ENCODE peak calls at places on chromosomes 6 and 20, in four cellular contexts. H is cardiac muscle cell; U is activated T-helper 1 cell treated with anti-CD3 and anti-CD28 coated beads, Interleukin-12 subunit alpha, Interleukin-12 subunit beta, Interleukin-2, Interleukin-4 antibody, amounts not matched to agents 30 ng/mL and 10 ng/mL and 1 ng/mL, durations not matched to agents 14 hours and 24 hours and 36 hours; W is ovary. A is an unnamed sample.

GRCh38 chr20:10626896-10627295 is 46.9 kb downstream of the JAG1 start:
- DNase-seq in H (no peak), W (no peak), U (no peak), A (no peak)

GRCh38 chr20:38870733-38871559 is 55.3 kb upstream of the FAM83D start:
- DNase-seq in H (no peak), U (no peak), W (no peak), A (no peak)

GRCh38 chr6:166758136-166758704 is 131.2 kb upstream of the RPS6KA2 start:
- DNase-seq in H (no peak), U (no peak), W (no peak), A (no peak)

GRCh38 chr6:37052027-37052628 is 46.7 kb downstream of the FGD2 start:
- DNase-seq in H (no peak), W (no peak), U (peak; percentile 16), A (no peak)

GRCh38 chr20:35828434-35828833 is 56.6 kb downstream of the PHF20 start:
- DNase-seq in W (no peak), U (no peak), H (peak; percentile 70), A (peak; percentile 70)

GRCh38 chr20:32327087-32327681 is 30.9 kb upstream of the ASXL1 start:
- DNase-seq in U (no peak), H (peak; percentile 40), W (no peak), A (no peak)

GRCh38 chr6:110979565-110980096 is 2.2 kb upstream of the RPF2 start:
- DNase-seq in U (no peak), H (no peak), W (no peak), A (no peak)

GRCh38 chr20:635609-636338 is 17.2 kb downstream of the SRXN1 start:
- DNase-seq in U (no peak), W (no peak), H (no peak), A (no peak)

GRCh38 chr6:30615958-30616810 is 859 bp downstream of the PPP1R10 start:
- DNase-seq in H (peak; percentile 24), W (no peak), U (peak; percentile 14), A (no peak)

GRCh38 chr6:40256831-40257230 is 322.6 kb upstream of the MOCS1 start:
- DNase-seq in H (no peak), W (no peak), U (no peak), A (no peak)

GRCh38 chr6:41682056-41682477 is 43.8 kb downstream of the MDFI start:
- DNase-seq in H (peak; percentile 96), W (peak; percentile 93), U (peak; percentile 47), A (peak; percentile 91)

GRCh38 chr6:21826031-21826430 is 232.5 kb downstream of the SOX4 start:
- DNase-seq in U (no peak), W (no peak), H (peak; percentile 30), A (no peak)

GRCh38 chr20:51574248-51575033 is 31.9 kb upstream of the NFATC2 start:
- DNase-seq in H (no peak), U (no peak), W (no peak), A (no peak)

GRCh38 chr6:65450451-65450850 is 256.6 kb downstream of the EYS start:
- DNase-seq in W (no peak), H (no peak), U (no peak), A (no peak)

GRCh38 chr6:33606642-33607041 is 14.5 kb upstream of the ITPR3 start:
- DNase-seq in W (no peak), U (no peak), H (no peak), A (no peak)

A was measured in psoas muscle.